ENCODE peak calls at places on chromosomes 3 and 15, in six cellular contexts. One of them, this sample, is unnamed. For H3K4me1, the result is how much of the 10 kb centered on the place peaks cover.

GRCh38 chr3:127812151-127812550 is 10.2 kb downstream of the MGLL start:
- DNase-seq in heart left ventricle: no peak
- DNase-seq in PC-3: no peak
- DNase-seq in heart right ventricle: no peak
- DNase-seq in mammary epithelial cell: no peak
- DNase-seq in stomach: no peak
- DNase-seq in this sample: no peak

GRCh38 chr3:142866841-142867631 is 21.8 kb downstream of the PCOLCE2 start:
- DNase-seq in PC-3: peak
- DNase-seq in heart left ventricle: no peak
- DNase-seq in stomach: peak
- DNase-seq in heart right ventricle: no peak
- DNase-seq in mammary epithelial cell: peak
- DNase-seq in this sample: no peak

GRCh38 chr3:142028174-142028833 is 121.0 kb downstream of the TFDP2 start:
- DNase-seq in stomach: no peak
- DNase-seq in heart left ventricle: no peak
- DNase-seq in heart right ventricle: peak
- DNase-seq in PC-3: peak
- DNase-seq in mammary epithelial cell: peak
- DNase-seq in this sample: peak

GRCh38 chr3:142961539-142961938 is 1.9 kb downstream of the PAQR9 start:
- DNase-seq in heart right ventricle: no peak
- DNase-seq in mammary epithelial cell: no peak
- DNase-seq in stomach: no peak
- DNase-seq in heart left ventricle: no peak
- DNase-seq in PC-3: no peak
- DNase-seq in this sample: no peak

GRCh38 chr3:16072420-16073110 is 101.9 kb upstream of the GALNT15 start:
- DNase-seq in stomach: no peak
- DNase-seq in heart left ventricle: no peak
- DNase-seq in heart right ventricle: no peak
- DNase-seq in mammary epithelial cell: peak
- DNase-seq in PC-3: peak
- DNase-seq in this sample: no peak

GRCh38 chr3:44045476-44046275 is 196.0 kb upstream of the TOPAZ1 start:
- DNase-seq in heart left ventricle: peak
- DNase-seq in PC-3: peak
- DNase-seq in stomach: peak
- DNase-seq in mammary epithelial cell: peak
- DNase-seq in heart right ventricle: no peak
- DNase-seq in this sample: no peak

GRCh38 chr3:12758025-12758830 is 831 bp downstream of the TMEM40 start:
- DNase-seq in PC-3: peak
- DNase-seq in mammary epithelial cell: peak
- DNase-seq in stomach: peak
- DNase-seq in heart left ventricle: peak
- DNase-seq in heart right ventricle: peak
- DNase-seq in this sample: no peak

GRCh38 chr3:108486910-108487309 is 23.5 kb downstream of the MYH15 start:
- DNase-seq in heart left ventricle: peak
- DNase-seq in heart right ventricle: peak
- DNase-seq in stomach: no peak
- DNase-seq in PC-3: peak
- DNase-seq in mammary epithelial cell: peak
- DNase-seq in this sample: no peak

GRCh38 chr3:114213669-114214541 is 23.5 kb downstream of the ZNF80 start:
- DNase-seq in PC-3: no peak
- DNase-seq in mammary epithelial cell: no peak
- DNase-seq in stomach: no peak
- DNase-seq in heart left ventricle: no peak
- DNase-seq in heart right ventricle: no peak
- DNase-seq in this sample: peak

GRCh38 chr3:39150170-39150802 is 3.1 kb downstream of the CSRNP1 start:
- DNase-seq in heart right ventricle: no peak
- DNase-seq in PC-3: no peak
- DNase-seq in stomach: no peak
- DNase-seq in heart left ventricle: no peak
- DNase-seq in mammary epithelial cell: no peak
- DNase-seq in this sample: no peak

GRCh38 chr3:52525666-52526065 is 8.0 kb downstream of the NT5DC2 start:
- DNase-seq in heart left ventricle: no peak
- DNase-seq in heart right ventricle: no peak
- DNase-seq in mammary epithelial cell: no peak
- DNase-seq in stomach: no peak
- DNase-seq in PC-3: no peak
- DNase-seq in this sample: no peak

GRCh38 chr15:60376677-60377095 is 21.1 kb downstream of the ANXA2 start:
- DNase-seq in heart right ventricle: no peak
- DNase-seq in heart left ventricle: no peak
- DNase-seq in PC-3: no peak
- DNase-seq in stomach: no peak
- DNase-seq in mammary epithelial cell: no peak
- DNase-seq in this sample: no peak

GRCh38 chr3:61964566-61964965 is 403.2 kb downstream of the PTPRG start:
- DNase-seq in mammary epithelial cell: peak
- DNase-seq in heart left ventricle: no peak
- DNase-seq in heart right ventricle: no peak
- DNase-seq in PC-3: no peak
- DNase-seq in stomach: no peak
- DNase-seq in this sample: no peak

GRCh38 chr3:73624363-73625123 is at the start of gene PDZRN3:
- DNase-seq in mammary epithelial cell: peak
- DNase-seq in heart right ventricle: peak
- DNase-seq in stomach: peak
- DNase-seq in heart left ventricle: peak
- DNase-seq in PC-3: no peak
- DNase-seq in this sample: no peak

GRCh38 chr3:162845918-162846317 is 1349.3 kb downstream of the OTOL1 start:
- DNase-seq in heart right ventricle: no peak
- DNase-seq in PC-3: no peak
- DNase-seq in mammary epithelial cell: no peak
- DNase-seq in heart left ventricle: no peak
- DNase-seq in stomach: no peak
- DNase-seq in this sample: no peak

GRCh38 chr15:60137711-60138396 is 133.7 kb downstream of the FOXB1 start:
- DNase-seq in stomach: no peak
- DNase-seq in mammary epithelial cell: peak
- DNase-seq in PC-3: peak
- DNase-seq in heart right ventricle: no peak
- DNase-seq in heart left ventricle: no peak
- DNase-seq in this sample: no peak

GRCh38 chr3:53232641-53233377 is 23.0 kb downstream of the TKT start:
- DNase-seq in heart left ventricle: no peak
- DNase-seq in mammary epithelial cell: no peak
- DNase-seq in heart right ventricle: no peak
- DNase-seq in PC-3: no peak
- DNase-seq in stomach: no peak
- DNase-seq in this sample: no peak

GRCh38 chr3:325495-325894 is 128.9 kb downstream of the CHL1 start:
- DNase-seq in heart right ventricle: no peak
- DNase-seq in mammary epithelial cell: no peak
- DNase-seq in PC-3: no peak
- DNase-seq in heart left ventricle: no peak
- DNase-seq in stomach: no peak
- DNase-seq in this sample: no peak

GRCh38 chr15:88982304-88982945 is 69.2 kb upstream of the MFGE8 start:
- DNase-seq in stomach: no peak
- DNase-seq in heart right ventricle: peak
- DNase-seq in heart left ventricle: peak
- DNase-seq in mammary epithelial cell: no peak
- DNase-seq in PC-3: peak
- DNase-seq in this sample: no peak

GRCh38 chr15:82184776-82185175 is 77.8 kb downstream of the EFL1 start:
- DNase-seq in heart left ventricle: no peak
- DNase-seq in PC-3: no peak
- DNase-seq in heart right ventricle: no peak
- DNase-seq in stomach: no peak
- DNase-seq in mammary epithelial cell: no peak
- DNase-seq in this sample: no peak

GRCh38 chr3:111472556-111472955 is 69.4 kb upstream of the CD96 start:
- DNase-seq in stomach: no peak
- DNase-seq in heart left ventricle: no peak
- DNase-seq in PC-3: peak
- DNase-seq in heart right ventricle: no peak
- DNase-seq in mammary epithelial cell: no peak
- DNase-seq in this sample: no peak

GRCh38 chr3:50337175-50337861 is 3.3 kb downstream of the RASSF1 start:
- DNase-seq in mammary epithelial cell: peak
- DNase-seq in PC-3: peak
- DNase-seq in stomach: peak
- DNase-seq in heart right ventricle: peak
- DNase-seq in heart left ventricle: peak
- DNase-seq in this sample: peak
- H3K4me1 ChIP-seq in mammary epithelial cell: under half
- H3K4me1 ChIP-seq in PC-3: under half
- H3K4me1 ChIP-seq in stomach: half or more
- H3K4me1 ChIP-seq in heart right ventricle: half or more
- H3K4me1 ChIP-seq in heart left ventricle: half or more
- H3K4me1 ChIP-seq in this sample: half or more

GRCh38 chr15:39154136-39154770 is 426.6 kb upstream of the THBS1 start:
- DNase-seq in mammary epithelial cell: no peak
- DNase-seq in heart right ventricle: no peak
- DNase-seq in PC-3: peak
- DNase-seq in heart left ventricle: no peak
- DNase-seq in stomach: no peak
- DNase-seq in this sample: no peak
- TF ChIP-seq CTCF in mammary epithelial cell: peak
- TF ChIP-seq CTCF in heart right ventricle: no peak
- TF ChIP-seq CTCF in PC-3: peak
- TF ChIP-seq CTCF in heart left ventricle: no peak
- TF ChIP-seq CTCF in stomach: no peak
- TF ChIP-seq CTCF in this sample: no peak

DNA sequence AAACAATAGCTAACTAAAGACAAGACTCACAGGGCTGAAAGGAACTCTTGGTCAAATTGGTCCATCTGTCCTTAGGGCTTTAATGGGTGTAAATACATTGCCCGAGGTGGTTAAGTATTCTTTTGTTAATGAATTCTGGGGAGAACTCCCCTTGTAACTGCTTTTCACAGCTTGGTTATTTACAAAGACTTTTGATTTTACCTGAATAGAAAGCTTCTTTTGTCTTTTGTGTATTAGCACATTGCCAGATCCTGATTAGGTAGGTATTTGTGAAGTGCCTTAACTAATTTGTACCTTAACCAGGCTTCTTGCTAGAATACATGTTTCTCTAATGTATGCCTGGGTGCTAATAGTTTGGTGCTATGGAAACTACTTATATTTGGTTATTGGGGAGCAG is 14.0 kb downstream of the CHD2 start:
- DNase-seq in mammary epithelial cell: no peak
- DNase-seq in stomach: no peak
- DNase-seq in PC-3: no peak
- DNase-seq in heart right ventricle: no peak
- DNase-seq in heart left ventricle: no peak
- DNase-seq in this sample: no peak
- H3K4me1 ChIP-seq in mammary epithelial cell: under half
- H3K4me1 ChIP-seq in stomach: half or more
- H3K4me1 ChIP-seq in PC-3: half or more
- H3K4me1 ChIP-seq in heart right ventricle: half or more
- H3K4me1 ChIP-seq in heart left ventricle: half or more
- H3K4me1 ChIP-seq in this sample: half or more

GRCh38 chr3:159818399-159818798 is 170.2 kb upstream of the IL12A start:
- DNase-seq in heart left ventricle: peak
- DNase-seq in mammary epithelial cell: no peak
- DNase-seq in PC-3: no peak
- DNase-seq in heart right ventricle: peak
- DNase-seq in stomach: no peak
- DNase-seq in this sample: no peak
- TF ChIP-seq CTCF in heart left ventricle: peak
- TF ChIP-seq CTCF in mammary epithelial cell: peak
- TF ChIP-seq CTCF in PC-3: no peak
- TF ChIP-seq CTCF in heart right ventricle: peak
- TF ChIP-seq CTCF in stomach: no peak
- TF ChIP-seq CTCF in this sample: no peak

DNA sequence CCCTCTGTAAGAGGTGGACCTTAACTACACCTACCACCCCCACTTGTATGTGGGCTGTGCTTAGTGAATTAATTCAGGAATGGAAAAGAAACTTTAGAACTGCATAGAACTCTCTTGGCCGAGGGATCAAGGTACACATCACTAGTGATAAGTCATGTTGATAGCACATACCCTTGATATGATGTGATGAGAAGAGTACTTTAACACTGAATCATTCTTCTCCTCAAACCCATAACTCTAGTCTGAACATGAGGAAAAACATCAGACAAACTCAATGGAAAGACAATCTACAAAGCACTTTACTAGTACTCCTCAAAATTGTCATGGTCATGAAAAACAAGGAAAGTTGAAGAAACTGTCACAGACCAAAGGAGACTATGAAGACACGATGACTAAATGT is 87.6 kb downstream of the P2RY1 start:
- DNase-seq in mammary epithelial cell: peak
- DNase-seq in stomach: no peak
- DNase-seq in heart right ventricle: no peak
- DNase-seq in heart left ventricle: no peak
- DNase-seq in PC-3: no peak
- DNase-seq in this sample: no peak
- H3K4me1 ChIP-seq in mammary epithelial cell: under half
- H3K4me1 ChIP-seq in stomach: under half
- H3K4me1 ChIP-seq in heart right ventricle: under half
- H3K4me1 ChIP-seq in heart left ventricle: under half
- H3K4me1 ChIP-seq in PC-3: under half
- H3K4me1 ChIP-seq in this sample: under half